ENCODE peak calls at places on chromosomes 5 and 9, in nine cellular contexts. X, A, O, Q, L, G, H, K and P are unnamed samples.

GRCh38 chr5:39337516-39337915 is 26.8 kb downstream of the C9 start:
- DNase-seq in X (no peak), A (no peak), O (no peak), Q (no peak), L (no peak), G (no peak), H (no peak), K (no peak), P (no peak)

GRCh38 chr5:173984218-173984617 is 4.8 kb upstream of the C5orf47 start:
- DNase-seq in X (no peak), A (no peak), O (peak; percentile 41), Q (peak; percentile 36), L (peak; percentile 45), G (no peak), H (no peak), K (no peak), P (peak; percentile 23)

GRCh38 chr5:121707196-121707595 is 144.5 kb upstream of the FTMT start:
- DNase-seq in X (no peak), A (no peak), O (no peak), Q (no peak), L (no peak), G (no peak), H (no peak), K (no peak), P (no peak)

GRCh38 chr5:38871790-38872551 is 26.2 kb downstream of the OSMR start:
- DNase-seq in X (no peak), A (peak; percentile 98), O (peak; percentile 99), Q (peak; percentile 97), L (peak; percentile 72), G (no peak), H (no peak), K (no peak), P (peak; percentile 98)

GRCh38 chr5:56269216-56269927 is 36.2 kb upstream of the ANKRD55 start:
- DNase-seq in X (no peak), A (peak; percentile 56), O (peak; percentile 85), Q (peak; percentile 87), L (peak; percentile 69), G (no peak), H (no peak), K (no peak), P (peak; percentile 81)

GRCh38 chr5:31194458-31194808 is 947 bp downstream of the CDH6 start:
- DNase-seq in X (no peak), A (no peak), O (peak; percentile 14), Q (peak; percentile 12), L (no peak), G (no peak), H (no peak), K (no peak), P (no peak)

GRCh38 chr9:107612136-107612535 is 122.6 kb upstream of the KLF4 start:
- DNase-seq in X (peak; percentile 3), A (no peak), O (peak; percentile 55), Q (peak; percentile 78), L (peak; percentile 52), G (no peak), H (peak; percentile 29), K (peak; percentile 79), P (peak; percentile 53)

GRCh38 chr5:112420111-112420864 is 1.2 kb upstream of the EPB41L4A start:
- DNase-seq in X (peak; percentile 22), A (peak; percentile 38), O (peak; percentile 67), Q (peak; percentile 76), L (peak; percentile 92), G (peak; percentile 30), H (peak; percentile 88), K (peak; percentile 94), P (peak; percentile 37)

GRCh38 chr5:14293279-14293678 is 150.1 kb downstream of the TRIO start:
- DNase-seq in X (no peak), A (no peak), O (no peak), Q (no peak), L (no peak), G (no peak), H (no peak), K (no peak), P (no peak)

GRCh38 chr9:19512432-19512831 is 103.6 kb downstream of the ACER2 start:
- DNase-seq in X (no peak), A (no peak), O (no peak), Q (no peak), L (no peak), G (no peak), H (no peak), K (no peak), P (no peak)

GRCh38 chr9:37082214-37082765 is 38.1 kb upstream of the ZCCHC7 start:
- DNase-seq in X (no peak), A (peak; percentile 9), O (peak; percentile 25), Q (peak; percentile 12), L (no peak), G (no peak), H (no peak), K (no peak), P (no peak)

GRCh38 chr5:141510850-141511718 is 22.2 kb downstream of the PCDHGC5 start:
- DNase-seq in X (no peak), A (no peak), O (no peak), Q (no peak), L (no peak), G (no peak), H (no peak), K (no peak), P (no peak)

GRCh38 chr5:174311121-174311520 is 265.6 kb downstream of the NSG2 start:
- DNase-seq in X (no peak), A (no peak), O (no peak), Q (no peak), L (no peak), G (no peak), H (no peak), K (no peak), P (no peak)

GRCh38 chr5:6273090-6273735 is 105.1 kb downstream of the MED10 start:
- DNase-seq in X (no peak), A (no peak), O (no peak), Q (no peak), L (no peak), G (no peak), H (no peak), K (no peak), P (no peak)

GRCh38 chr5:162243651-162244050 is 176.1 kb downstream of the GABRG2 start:
- DNase-seq in X (no peak), A (no peak), O (no peak), Q (no peak), L (no peak), G (no peak), H (no peak), K (no peak), P (no peak)
- H3K4me3 ChIP-seq in X (no peak overlapping the region), A (no peak overlapping the region), O (no peak overlapping the region), Q (no peak overlapping the region), L (no peak overlapping the region), G (no peak overlapping the region), H (no peak overlapping the region), K (no peak overlapping the region), P (no peak overlapping the region)

DNA sequence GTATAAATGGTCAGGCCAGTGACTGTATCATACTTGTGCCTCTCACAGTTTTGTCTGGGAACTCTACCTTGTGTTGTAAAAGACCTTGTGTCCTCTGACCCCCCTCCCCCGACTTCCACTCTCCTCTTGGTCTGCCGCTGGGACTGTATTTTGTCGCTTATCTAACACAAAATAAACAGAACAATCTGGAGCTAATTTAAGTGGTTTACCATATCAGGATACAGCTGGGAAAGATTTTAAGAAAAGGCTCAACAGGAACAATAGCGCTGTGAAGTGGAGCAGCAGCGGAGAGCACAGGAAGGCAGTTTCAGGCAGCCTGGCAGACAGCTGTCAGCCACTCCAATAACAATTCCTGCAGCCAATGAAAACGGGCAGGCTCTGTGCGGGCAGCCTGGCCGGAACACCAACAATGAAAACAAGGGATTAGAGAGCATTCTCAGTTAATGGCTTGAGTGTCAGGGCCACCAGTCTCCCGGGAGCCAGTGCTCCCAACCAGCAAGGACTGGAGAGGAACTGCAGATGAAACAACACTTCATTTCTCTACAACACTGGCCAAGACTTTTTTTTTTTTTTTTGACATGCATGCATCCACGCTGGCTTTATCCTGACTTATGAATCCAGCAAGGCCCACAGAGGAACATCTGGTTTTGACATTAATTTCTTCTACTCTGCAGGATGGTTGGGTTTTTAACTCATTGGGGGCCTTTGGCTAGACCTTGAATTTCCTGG is 76.8 kb downstream of the ARSB start:
- DNase-seq in X (no peak), A (peak; percentile 55), O (peak; percentile 68), Q (peak; percentile 70), L (peak; percentile 67), G (no peak), H (peak; percentile 65), K (no peak), P (peak; percentile 81)
- H3K4me3 ChIP-seq in X (no peak overlapping the region), A (peak overlapping the region; percentile 20), O (peak overlapping the region; percentile 27), Q (peak overlapping the region; percentile 23), L (no peak overlapping the region), G (no peak overlapping the region), H (peak overlapping the region; percentile 23), K (peak overlapping the region; percentile 13), P (peak overlapping the region; percentile 33)

GRCh38 chr5:149700347-149700746 is 29.8 kb upstream of the PPARGC1B start:
- DNase-seq in X (no peak), A (no peak), O (no peak), Q (no peak), L (no peak), G (no peak), H (no peak), K (no peak), P (no peak)

GRCh38 chr5:149702607-149702952 is 27.5 kb upstream of the PPARGC1B start:
- DNase-seq in X (no peak), A (no peak), O (no peak), Q (no peak), L (no peak), G (no peak), H (no peak), K (no peak), P (no peak)

GRCh38 chr5:149707097-149707496 is 23.0 kb upstream of the PPARGC1B start:
- DNase-seq in X (no peak), A (no peak), O (no peak), Q (no peak), L (no peak), G (no peak), H (no peak), K (no peak), P (no peak)

GRCh38 chr5:149706158-149706557 is 24.0 kb upstream of the PPARGC1B start:
- DNase-seq in X (no peak), A (no peak), O (no peak), Q (no peak), L (no peak), G (no peak), H (no peak), K (no peak), P (no peak)

DNA sequence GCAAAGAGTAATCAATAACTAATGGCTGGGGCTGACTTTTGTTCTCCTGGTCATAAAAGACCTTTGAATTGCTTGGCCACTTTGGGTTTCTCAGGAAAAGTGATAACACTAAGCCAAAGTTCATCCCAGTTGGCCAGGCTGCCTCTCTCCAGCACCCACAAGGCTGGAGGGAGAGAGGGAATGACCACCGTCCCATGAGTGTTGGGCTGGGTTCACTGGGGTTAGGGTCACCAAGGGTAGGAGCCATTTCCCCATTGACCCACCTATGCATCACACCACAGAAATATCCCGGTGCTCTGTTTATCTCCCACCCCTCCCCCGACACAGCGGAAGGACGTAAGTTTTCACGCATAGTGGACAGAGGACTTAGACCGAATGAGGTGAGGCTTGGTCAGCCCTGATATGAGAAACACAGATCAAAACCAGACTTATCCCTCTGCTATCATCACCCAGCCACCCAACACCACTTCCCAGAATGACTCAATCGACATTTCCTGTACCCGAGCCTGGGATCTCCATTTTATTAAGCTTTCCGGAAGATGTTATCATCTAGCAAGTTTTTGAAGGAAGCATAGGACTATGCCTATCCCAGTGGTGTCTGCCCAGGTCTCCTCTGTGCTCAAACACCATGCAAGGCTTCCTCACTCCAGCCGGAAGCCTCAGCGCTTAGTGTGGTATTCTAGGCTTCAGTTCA is 27.0 kb upstream of the PPARGC1B start:
- DNase-seq in X (no peak), A (no peak), O (peak; percentile 13), Q (peak; percentile 24), L (peak; percentile 48), G (no peak), H (no peak), K (no peak), P (peak; percentile 16)
- H3K4me3 ChIP-seq in X (no peak overlapping the region), A (no peak overlapping the region), O (no peak overlapping the region), Q (no peak overlapping the region), L (no peak overlapping the region), G (no peak overlapping the region), H (no peak overlapping the region), K (no peak overlapping the region), P (no peak overlapping the region)

GRCh38 chr5:72295539-72295938 is 24.5 kb downstream of the MRPS27 start:
- DNase-seq in X (no peak), A (no peak), O (no peak), Q (no peak), L (no peak), G (no peak), H (no peak), K (no peak), P (no peak)
- H3K4me3 ChIP-seq in X (no peak overlapping the region), A (no peak overlapping the region), O (no peak overlapping the region), Q (no peak overlapping the region), L (no peak overlapping the region), G (no peak overlapping the region), H (no peak overlapping the region), K (no peak overlapping the region), P (no peak overlapping the region)